ENCODE peak calls at places on chromosomes 12 and 14, in five cellular contexts. M is lower lobe of right lung, J is body of pancreas, W is HCT116, U is left lung. C is an unnamed sample.

GRCh38 chr14:89027097-89027740 is 202.8 kb downstream of the TTC8 start:
- DNase-seq in J (peak; percentile 54), M (peak; percentile 69), W (peak; percentile 13), U (peak; percentile 92), C (no peak)

GRCh38 chr12:50924439-50925341 is 27.7 kb upstream of the HIGD1C start:
- DNase-seq in U (no peak), J (peak; percentile 94), M (peak; percentile 87), W (peak; percentile 34), C (peak; percentile 71)

GRCh38 chr14:72736791-72737559 is 156.9 kb downstream of the DPF3 start:
- DNase-seq in M (no peak), W (no peak), U (no peak), J (no peak), C (no peak)

GRCh38 chr12:117933545-117933944 is 35.2 kb downstream of the KSR2 start:
- DNase-seq in W (no peak), M (no peak), U (no peak), J (no peak), C (no peak)

GRCh38 chr14:80933282-80933681 is 8.3 kb downstream of the CEP128 start:
- DNase-seq in U (no peak), M (no peak), J (no peak), W (no peak), C (no peak)

GRCh38 chr12:93632383-93632782 is 44.8 kb upstream of the CRADD start:
- DNase-seq in W (no peak), J (no peak), U (no peak), M (no peak), C (no peak)

GRCh38 chr12:111741235-111741812 is 25.4 kb upstream of the ALDH2 start:
- DNase-seq in U (no peak), W (no peak), M (no peak), J (peak; percentile 43), C (no peak)

GRCh38 chr14:54652188-54652889 is 85.4 kb downstream of the SAMD4A start:
- DNase-seq in M (peak; percentile 73), W (peak; percentile 86), U (peak; percentile 75), J (peak; percentile 66), C (peak; percentile 99)

GRCh38 chr12:53770281-53770680 is 18.5 kb upstream of the CISTR start:
- DNase-seq in M (no peak), W (peak; percentile 42), U (no peak), J (no peak), C (peak; percentile 84)

GRCh38 chr14:98433436-98433835 is 838.6 kb downstream of the BCL11B start:
- DNase-seq in W (no peak), M (no peak), J (no peak), U (no peak), C (no peak)

GRCh38 chr14:98428483-98428994 is 843.5 kb downstream of the BCL11B start:
- DNase-seq in U (no peak), M (no peak), W (no peak), J (no peak), C (no peak)
- H3K27me3 ChIP-seq in U (no peaks in the 10 kb centered on the region), M (no peaks in the 10 kb centered on the region), W (no peaks in the 10 kb centered on the region), J (no peaks in the 10 kb centered on the region), C (no peaks in the 10 kb centered on the region)

DNA sequence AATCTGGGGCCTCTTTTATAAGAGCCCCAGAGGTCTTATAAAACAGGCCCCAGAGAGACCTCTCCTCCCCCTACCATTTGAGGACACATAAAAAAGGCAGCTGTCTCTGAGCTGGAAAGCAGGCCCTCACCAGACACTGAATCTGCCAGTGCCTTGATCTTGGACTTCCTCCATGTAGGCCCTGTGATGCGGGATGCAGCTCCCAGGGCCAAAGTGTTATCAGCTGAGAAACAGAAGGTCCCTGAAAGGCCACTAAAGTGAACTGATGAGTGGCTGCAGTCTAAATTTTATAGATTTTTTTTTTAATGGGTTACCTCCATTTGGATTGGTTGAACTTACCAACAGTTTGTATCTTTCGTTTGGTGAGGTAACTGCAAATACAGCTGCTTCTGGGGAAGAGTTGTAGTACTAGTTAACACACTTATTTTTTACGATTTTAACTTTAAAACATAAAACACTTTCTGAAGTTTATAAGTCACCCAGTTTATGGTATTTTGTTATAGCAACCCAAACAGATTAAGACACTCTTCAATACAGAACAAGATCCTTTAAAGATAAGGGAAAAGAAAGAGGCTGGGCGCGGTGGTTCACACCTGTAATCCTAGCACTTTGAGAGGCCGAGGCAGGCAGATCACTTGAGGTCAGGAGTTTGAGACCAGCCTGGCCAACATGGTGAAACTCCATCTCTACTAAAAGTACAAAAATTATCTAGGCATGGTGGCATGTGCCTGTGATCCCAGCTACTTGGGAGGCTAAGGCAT is 5.6 kb upstream of the GUCY2C start:
- DNase-seq in U (no peak), W (no peak), J (no peak), M (no peak), C (no peak)
- TF ChIP-seq CTCF in U (no peak), W (no peak), J (no peak), M (no peak), C (no peak)

DNA sequence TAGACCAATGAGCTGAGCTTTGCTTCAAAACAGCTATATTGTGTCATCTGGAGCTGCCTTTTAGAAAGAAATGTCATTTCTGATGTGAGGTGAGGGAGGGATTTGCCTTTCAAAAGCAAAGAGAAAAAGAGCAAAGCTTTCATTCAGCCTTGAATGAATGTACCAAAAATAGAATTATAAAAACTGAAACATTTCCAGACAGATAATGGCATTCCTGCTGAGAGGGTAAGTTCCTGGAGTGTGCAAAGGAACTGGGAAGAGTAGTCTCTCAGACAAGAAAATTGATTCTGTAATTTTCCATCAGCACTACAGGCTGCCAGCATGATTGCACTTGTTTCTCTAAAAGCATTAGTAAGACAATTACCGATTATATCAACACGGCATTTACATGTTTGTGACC is 710.1 kb downstream of the LRFN5 start:
- DNase-seq in M (no peak), J (no peak), U (no peak), W (no peak), C (no peak)
- H3K27ac ChIP-seq in M (no peak overlapping the region), J (no peak overlapping the region), U (no peak overlapping the region), W (no peak overlapping the region), C (no peak overlapping the region)

GRCh38 chr14:73873660-73874059 is 13.0 kb upstream of the ZNF410 start:
- DNase-seq in U (no peak), J (no peak), M (no peak), W (no peak), C (no peak)

GRCh38 chr14:73877790-73878189 is 8.9 kb upstream of the ZNF410 start:
- DNase-seq in M (peak; percentile 65), W (no peak), J (no peak), U (no peak), C (no peak)

GRCh38 chr14:73879027-73879426 is 7.6 kb upstream of the ZNF410 start:
- DNase-seq in U (no peak), W (no peak), M (no peak), J (no peak), C (no peak)

DNA sequence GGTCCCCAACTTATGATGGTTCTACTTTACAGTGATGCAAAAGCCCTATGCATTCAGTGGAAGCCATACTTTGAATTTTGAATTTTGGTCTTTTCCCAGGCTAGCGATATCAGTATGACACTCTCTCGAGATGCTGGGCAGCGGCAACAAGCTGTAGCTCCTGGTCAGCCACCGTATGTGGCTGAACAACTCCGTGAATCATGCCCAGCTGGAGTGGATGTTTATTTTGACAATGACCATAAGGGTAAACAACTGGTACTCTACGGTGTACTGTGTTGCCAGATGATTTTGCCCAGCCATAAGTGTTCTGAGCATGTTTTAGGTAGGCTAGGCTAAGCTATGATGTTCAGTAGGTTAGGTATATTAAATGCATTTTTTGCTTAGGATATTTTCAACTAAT is 8.2 kb upstream of the ZNF410 start:
- DNase-seq in J (no peak), U (no peak), W (no peak), M (no peak), C (peak; percentile 53)
- H3K27me3 ChIP-seq in J (no peaks in the 10 kb centered on the region), U (no peaks in the 10 kb centered on the region), W (no peaks in the 10 kb centered on the region), M (no peaks in the 10 kb centered on the region), C (no peaks in the 10 kb centered on the region)